ENCODE peak calls at places on chromosomes 6 and 20, in four cellular contexts. N is hepatocyte; U is body of pancreas; K is CD4-positive, CD25-positive, alpha-beta regulatory T cell. D is an unnamed sample. For H3K27me3 and H3K9me3, the result is how much of the 10 kb centered on the place peaks cover.

GRCh38 chr6:79421707-79422484 is 115.3 kb downstream of the LCA5 start:
- DNase-seq in N (peak), K (no peak), U (peak), D (peak)

GRCh38 chr6:24899647-24900325 is 36.0 kb downstream of the RIPOR2 start:
- DNase-seq in K (no peak), N (no peak), U (no peak), D (no peak)

GRCh38 chr6:15401769-15402250 is 155.9 kb downstream of the JARID2 start:
- DNase-seq in N (peak), K (no peak), U (no peak), D (peak)

GRCh38 chr6:53604623-53605190 is 59.8 kb upstream of the GCLC start:
- DNase-seq in K (no peak), N (no peak), U (no peak), D (no peak)

GRCh38 chr6:17839526-17839925 is 132.8 kb upstream of the NUP153 start:
- DNase-seq in N (no peak), U (no peak), K (no peak), D (peak)

GRCh38 chr20:61527626-61528025 is 275.6 kb downstream of the CDH4 start:
- DNase-seq in N (no peak), U (no peak), K (no peak), D (no peak)

GRCh38 chr6:15417811-15418210 is 171.9 kb downstream of the JARID2 start:
- DNase-seq in N (no peak), K (no peak), U (no peak), D (no peak)

GRCh38 chr20:32569018-32569379 is 16.1 kb downstream of the NOL4L start:
- DNase-seq in U (no peak), N (no peak), K (no peak), D (no peak)

GRCh38 chr20:10947726-10948125 is 273.9 kb upstream of the JAG1 start:
- DNase-seq in N (no peak), U (no peak), K (no peak), D (no peak)

GRCh38 chr20:34024733-34025351 is 31.1 kb downstream of the RALY start:
- DNase-seq in U (no peak), K (no peak), N (no peak), D (no peak)

GRCh38 chr20:20710847-20711315 is 1.6 kb downstream of the RALGAPA2 start:
- DNase-seq in N (peak), K (no peak), U (peak), D (no peak)

GRCh38 chr6:49453221-49453620 is 9.8 kb downstream of the MMUT start:
- DNase-seq in N (peak), U (no peak), K (no peak), D (no peak)

GRCh38 chr20:48732081-48732829 is 95.5 kb downstream of the PREX1 start:
- DNase-seq in U (no peak), K (no peak), N (no peak), D (no peak)

GRCh38 chr6:143128346-143129015 is 67.8 kb downstream of the AIG1 start:
- DNase-seq in U (no peak), N (no peak), K (no peak), D (no peak)

GRCh38 chr6:82875573-82876185 is 190.0 kb downstream of the UBE3D start:
- DNase-seq in U (no peak), K (no peak), N (no peak), D (no peak)

GRCh38 chr6:166008441-166009369 is 158.9 kb downstream of the TBXT start:
- DNase-seq in K (no peak), N (peak), U (no peak), D (no peak)

GRCh38 chr6:36666726-36667591 is 11.6 kb upstream of the CDKN1A start:
- DNase-seq in U (peak), K (no peak), N (peak), D (peak)

GRCh38 chr6:70062010-70062409 is 195.7 kb downstream of the COL19A1 start:
- DNase-seq in K (no peak), U (no peak), N (no peak), D (no peak)

GRCh38 chr6:30730611-30731435 is 10.7 kb downstream of the TUBB start:
- DNase-seq in K (peak), N (peak), U (peak), D (peak)

GRCh38 chr20:17655865-17656489 is 26.1 kb downstream of the RRBP1 start:
- DNase-seq in U (peak), K (no peak), N (no peak), D (peak)

GRCh38 chr6:135228486-135228885 is 47.4 kb downstream of the MYB start:
- DNase-seq in N (no peak), U (no peak), K (no peak), D (no peak)

GRCh38 chr20:44734938-44735337 is 10.7 kb upstream of the KCNK15 start:
- DNase-seq in N (peak), K (no peak), U (no peak), D (no peak)

GRCh38 chr6:130503146-130503545 is 137.3 kb downstream of the TMEM200A start:
- DNase-seq in K (no peak), U (no peak), N (no peak), D (no peak)

GRCh38 chr6:88709819-88710246 is 253.6 kb downstream of the RNGTT start:
- DNase-seq in K (no peak), U (no peak), N (peak), D (no peak)

GRCh38 chr20:43058077-43058476 is 131.6 kb downstream of the PTPRT start:
- DNase-seq in K (no peak), U (no peak), N (no peak), D (no peak)

GRCh38 chr20:23396961-23397620 is 24.2 kb downstream of the NAPB start:
- DNase-seq in K (no peak), U (no peak), N (no peak), D (no peak)

GRCh38 chr6:83862776-83863471 is 3.4 kb downstream of the CYB5R4 start:
- DNase-seq in N (no peak), K (no peak), U (no peak), D (no peak)

GRCh38 chr6:128538763-128539162 is 18.4 kb upstream of the PTPRK start:
- DNase-seq in U (no peak), N (no peak), K (no peak), D (no peak)

GRCh38 chr6:100889351-100889750 is 8.2 kb upstream of the ASCC3 start:
- DNase-seq in U (no peak), K (no peak), N (no peak), D (no peak)

GRCh38 chr20:33191484-33191883 is 23.5 kb downstream of the BPIFA2 start:
- DNase-seq in K (no peak), U (no peak), N (no peak), D (no peak)

GRCh38 chr20:57393321-57394086 is 2.3 kb downstream of the RBM38 start:
- DNase-seq in N (no peak), U (no peak), K (no peak), D (no peak)

GRCh38 chr20:38725959-38726848 is 1.9 kb downstream of the SLC32A1 start:
- DNase-seq in N (peak), U (peak), K (no peak), D (peak)

GRCh38 chr20:12166053-12166717 is 248.5 kb downstream of the BTBD3 start:
- DNase-seq in N (peak), U (peak), K (no peak), D (no peak)

GRCh38 chr6:21808551-21809181 is 215.1 kb downstream of the SOX4 start:
- DNase-seq in K (no peak), U (peak), N (peak), D (no peak)

GRCh38 chr20:32325706-32326506 is 32.2 kb upstream of the ASXL1 start:
- DNase-seq in K (no peak), U (peak), N (peak), D (peak)

GRCh38 chr6:56595490-56596122 is 47.1 kb downstream of the DST start:
- DNase-seq in N (peak), K (no peak), U (peak), D (peak)

GRCh38 chr6:9086331-9086730 is 651.0 kb upstream of the SLC35B3 start:
- DNase-seq in U (no peak), K (no peak), N (no peak), D (no peak)
- H3K27me3 ChIP-seq in U (under half), K (under half), N (under half), D (under half)

GRCh38 chr6:32836873-32837272 is 1.7 kb downstream of the TAP2 start:
- DNase-seq in U (no peak), N (no peak), K (no peak), D (no peak)
- H3K4me3 ChIP-seq in U (no peak), N (no peak), K (peak), D (peak)

GRCh38 chr20:2195614-2196013 is 94.0 kb downstream of the STK35 start:
- DNase-seq in K (no peak), U (no peak), N (no peak), D (no peak)

DNA sequence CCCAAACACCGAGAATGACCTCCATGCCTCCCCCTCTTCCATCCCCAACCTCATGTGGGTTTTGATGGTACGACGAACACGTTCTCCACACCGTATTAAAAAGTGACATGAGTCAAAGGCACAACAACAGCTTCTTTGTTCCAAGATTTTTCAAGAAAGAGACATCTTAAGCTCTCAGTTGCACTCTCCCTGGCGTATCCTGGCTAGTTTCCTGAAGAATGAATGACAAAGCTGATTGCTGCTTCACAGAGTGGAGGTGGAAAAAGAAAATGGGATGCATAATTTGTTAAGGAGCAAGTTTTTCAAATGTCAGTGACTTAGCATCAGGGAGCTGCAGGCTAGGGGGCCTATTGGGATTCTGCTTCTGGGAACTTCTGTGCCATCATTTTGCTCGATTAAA is 95.5 kb downstream of the STK35 start:
- DNase-seq in K (no peak), N (no peak), U (no peak), D (no peak)
- H3K9me3 ChIP-seq in K (under half), N (under half), U (under half), D (under half)

GRCh38 chr6:28776269-28777146 is 147.3 kb downstream of the TRIM27 start:
- DNase-seq in N (no peak), U (no peak), K (no peak), D (peak)
- H3K27me3 ChIP-seq in N (half or more), U (under half), K (half or more), D (under half)

DNA sequence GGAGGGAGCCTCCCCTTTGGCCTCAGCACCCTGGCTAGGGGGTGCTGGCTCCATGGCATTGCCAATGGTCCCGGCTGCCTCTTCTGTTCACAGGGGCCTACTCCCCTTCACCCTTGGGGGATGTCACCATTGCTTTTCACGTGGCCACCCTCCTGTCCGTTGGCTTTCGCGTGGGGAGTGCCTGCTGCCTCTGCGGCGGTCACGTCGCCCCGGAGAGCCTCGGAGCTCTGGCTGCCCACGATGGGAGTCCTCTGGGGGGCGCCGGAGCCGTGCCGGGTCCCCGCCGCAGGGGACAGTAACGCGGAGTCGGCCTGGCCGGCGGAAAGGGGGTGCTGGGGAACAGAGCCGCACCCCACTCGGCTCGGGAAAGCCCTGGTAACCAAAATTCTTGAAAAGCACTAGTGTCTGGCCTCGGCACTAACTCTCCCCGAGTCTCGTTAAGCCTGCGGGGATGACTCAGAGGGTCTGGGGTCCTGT is 661 bp upstream of the HEBP2 start:
- DNase-seq in U (peak), K (peak), N (peak), D (peak)
- H3K4me3 ChIP-seq in U (peak), K (peak), N (peak), D (peak)

GRCh38 chr6:1984346-1984994 is 260.9 kb downstream of the GMDS start:
- DNase-seq in U (no peak), K (no peak), N (no peak), D (no peak)
- H3K9me3 ChIP-seq in U (under half), K (under half), N (under half), D (under half)

GRCh38 chr20:40694246-40694645 is 5.2 kb upstream of the MAFB start:
- DNase-seq in U (no peak), K (no peak), N (no peak), D (no peak)
- H3K27me3 ChIP-seq in U (under half), K (under half), N (half or more), D (under half)

DNA sequence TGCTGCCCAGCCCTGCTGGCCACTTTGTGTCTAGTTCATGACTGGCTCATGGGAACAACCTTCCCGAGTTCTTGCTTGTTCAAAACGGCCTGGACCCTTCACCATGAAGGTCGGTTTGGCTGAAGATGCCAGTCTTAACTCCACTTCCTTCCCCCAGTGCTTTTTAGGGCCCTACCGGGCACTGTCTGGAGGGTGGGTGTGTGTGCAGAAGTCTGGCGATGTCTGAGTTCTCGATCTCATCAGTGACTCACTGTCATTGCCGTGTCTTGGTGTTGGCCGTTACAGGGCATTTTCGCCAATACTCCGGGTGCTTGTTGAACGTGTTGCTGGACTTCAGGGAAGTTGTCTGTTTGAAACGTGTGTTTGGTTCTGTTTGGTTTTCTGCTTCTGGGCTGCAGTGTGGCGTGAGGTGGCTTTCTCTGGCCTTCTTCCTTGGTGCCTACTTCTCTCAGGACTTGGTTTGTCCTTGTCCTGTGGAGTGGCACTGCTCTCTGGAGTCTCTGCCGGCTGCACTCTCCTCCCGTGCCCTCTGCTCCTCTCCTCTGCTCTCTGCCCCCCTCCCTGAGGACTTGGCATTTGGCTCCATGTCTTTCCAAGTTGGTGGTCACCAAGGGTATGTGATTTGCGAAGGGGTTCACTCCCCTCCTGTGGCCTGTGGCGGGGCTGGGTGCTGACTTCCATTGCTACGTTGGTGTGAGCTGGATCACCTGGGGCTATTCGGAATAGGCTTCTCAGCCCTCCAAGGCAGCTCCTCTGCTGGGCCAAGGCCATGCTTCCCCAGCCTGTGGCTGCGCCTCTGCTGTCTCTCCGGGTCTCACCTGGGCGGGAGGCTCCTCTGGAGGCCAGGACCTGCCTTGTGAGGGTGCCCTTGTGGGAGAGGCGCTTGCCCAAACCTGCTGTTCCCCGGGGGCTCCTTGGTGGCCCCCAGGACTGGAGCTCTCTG is 38.2 kb downstream of the PYGB start:
- DNase-seq in N (no peak), U (peak), K (peak), D (no peak)
- H3K4me3 ChIP-seq in N (no peak), U (no peak), K (no peak), D (no peak)

GRCh38 chr6:27358786-27359185 is 29.8 kb upstream of the ZNF391 start:
- DNase-seq in U (no peak), K (no peak), N (no peak), D (no peak)

DNA sequence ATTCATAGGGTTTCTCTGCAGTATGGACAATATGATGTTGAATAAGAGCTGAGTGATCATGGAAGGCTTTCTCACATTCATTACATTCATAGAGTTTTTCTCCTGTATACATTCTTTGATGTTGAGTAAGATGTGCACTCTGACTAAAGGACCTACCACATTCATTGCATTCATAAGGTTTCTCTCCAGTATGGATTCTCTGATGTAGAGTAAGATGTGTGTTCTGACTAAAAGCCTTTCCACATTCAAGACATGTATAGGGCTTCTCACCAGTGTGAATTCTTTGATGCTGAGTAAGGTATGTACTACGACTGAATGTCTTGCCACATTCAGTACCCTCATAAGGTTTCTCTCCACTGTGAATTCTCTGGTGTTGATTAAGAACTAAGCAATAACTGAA is 29.3 kb upstream of the ZNF391 start:
- DNase-seq in K (no peak), N (no peak), U (no peak), D (no peak)
- H3K9me3 ChIP-seq in K (under half), N (under half), U (under half), D (under half)